ENCODE peak calls at places on chromosomes 13 and 19, in four cellular contexts. N, T, I and P are unnamed samples.

GRCh38 chr19:58243351-58243750 is 14.6 kb downstream of the ZNF544 start:
- ATAC-seq in N (peak), T (no peak), I (no peak), P (no peak)

GRCh38 chr19:5026706-5027273 is 57.9 kb downstream of the KDM4B start:
- ATAC-seq in N (no peak), T (no peak), I (no peak), P (no peak)

GRCh38 chr19:2080336-2080988 is 15.7 kb downstream of the MOB3A start:
- ATAC-seq in N (no peak), T (no peak), I (no peak), P (no peak)

GRCh38 chr19:18506545-18506944 is 15.3 kb downstream of the ELL start:
- ATAC-seq in N (no peak), T (no peak), I (peak), P (no peak)

GRCh38 chr19:56314018-56314583 is 538 bp downstream of the ZSCAN5A start:
- ATAC-seq in N (no peak), T (peak), I (no peak), P (peak)

GRCh38 chr13:99354371-99354951 is 47.3 kb upstream of the GPR183 start:
- ATAC-seq in N (no peak), T (no peak), I (no peak), P (no peak)

GRCh38 chr19:41935781-41936415 is 7.6 kb upstream of the ERFL start:
- ATAC-seq in N (no peak), T (peak), I (no peak), P (no peak)

GRCh38 chr13:26011996-26012688 is 39.7 kb downstream of the SHISA2 start:
- ATAC-seq in N (no peak), T (no peak), I (peak), P (no peak)

GRCh38 chr13:22748866-22749586 is 431.8 kb upstream of the SGCG start:
- ATAC-seq in N (no peak), T (no peak), I (no peak), P (no peak)